ENCODE peak calls at places on chromosomes 3 and 15, in nine cellular contexts. M is uterus, B is cardiac muscle cell, Y is K562, H is MM.1S, A is right atrium auricular region, C is colonic mucosa, I is neural progenitor cell, J is Panc1. P is an unnamed sample.
A peak's percentile ranks its signal among the peaks of the same experiment; 100 is the strongest.

GRCh38 chr3:28972921-28973320 is 307.9 kb upstream of the RBMS3 start:
- DNase-seq in M (no peak), B (no peak), Y (no peak), H (no peak), A (no peak), C (no peak), I (no peak), J (no peak), P (no peak)

GRCh38 chr3:150545419-150546225 is 674 bp downstream of the SERP1 start:
- DNase-seq in M (no peak), B (peak; percentile 17), Y (peak; percentile 24), H (peak; percentile 45), A (peak; percentile 61), C (peak; percentile 56), I (peak; percentile 11), J (no peak), P (peak; percentile 43)

GRCh38 chr3:17162116-17162515 is 277.4 kb downstream of the PLCL2 start:
- DNase-seq in M (no peak), B (no peak), Y (no peak), H (no peak), A (no peak), C (no peak), I (no peak), J (no peak), P (no peak)

GRCh38 chr3:121724130-121724529 is 25.4 kb downstream of the GOLGB1 start:
- DNase-seq in M (no peak), B (no peak), Y (peak; percentile 4), H (peak; percentile 89), A (no peak), C (no peak), I (no peak), J (no peak), P (no peak)

GRCh38 chr15:89307046-89307587 is 27.5 kb downstream of the POLG start:
- DNase-seq in M (no peak), B (no peak), Y (no peak), H (no peak), A (no peak), C (no peak), I (no peak), J (no peak), P (no peak)

GRCh38 chr15:60840306-60840702 is 361.4 kb upstream of the ICE2 start:
- DNase-seq in M (no peak), B (no peak), Y (no peak), H (no peak), A (no peak), C (no peak), I (no peak), J (no peak), P (no peak)

GRCh38 chr15:89139613-89140499 is 51.6 kb downstream of the ABHD2 start:
- DNase-seq in M (no peak), B (peak; percentile 20), Y (no peak), H (no peak), A (no peak), C (no peak), I (peak; percentile 31), J (no peak), P (no peak)

GRCh38 chr3:34065901-34066300 is 267.5 kb downstream of the PDCD6IP start:
- DNase-seq in M (no peak), B (no peak), Y (no peak), H (no peak), A (no peak), C (no peak), I (no peak), J (no peak), P (no peak)

GRCh38 chr15:57503911-57504598 is 87.6 kb upstream of the MYZAP start:
- DNase-seq in M (no peak), B (peak; percentile 40), Y (no peak), H (no peak), A (no peak), C (no peak), I (no peak), J (no peak), P (no peak)
- H3K27ac ChIP-seq in M (no peak overlapping the region), B (peak overlapping the region; percentile 95), Y (no peak overlapping the region), H (no peak overlapping the region), A (peak overlapping the region; percentile 68), C (no peak overlapping the region), I (no peak overlapping the region), J (no peak overlapping the region), P (no peak overlapping the region)

DNA sequence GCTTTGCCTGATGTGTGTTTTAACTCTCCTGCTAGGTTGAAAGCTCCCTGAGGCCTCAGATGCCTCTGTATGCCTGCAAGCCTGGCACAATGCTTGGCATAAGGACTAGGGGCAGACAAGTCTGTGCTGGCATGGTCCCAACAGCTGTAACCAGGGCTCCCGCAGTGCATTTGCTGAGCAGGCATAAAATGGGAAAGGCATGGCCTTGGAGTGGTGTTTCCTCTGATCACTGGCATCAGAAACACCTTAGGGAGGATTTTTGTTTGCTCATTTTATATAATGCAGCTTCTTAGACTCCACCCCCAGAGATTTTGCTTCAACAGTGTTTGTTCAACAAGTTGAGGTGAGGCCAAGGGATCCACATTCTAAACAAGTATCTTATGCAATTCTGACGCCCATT is 43.2 kb downstream of the STARD5 start:
- DNase-seq in M (no peak), B (no peak), Y (no peak), H (no peak), A (no peak), C (no peak), I (no peak), J (no peak), P (no peak)
- H3K4me1 ChIP-seq in M (no peaks in the 10 kb centered on the region), B (no peaks in the 10 kb centered on the region), Y (no peaks in the 10 kb centered on the region), H (peaks cover 27% of the 10 kb centered on the region), A (no peaks in the 10 kb centered on the region), C (no peaks in the 10 kb centered on the region), I (no peaks in the 10 kb centered on the region), J (no peaks in the 10 kb centered on the region), P (no peaks in the 10 kb centered on the region)

DNA sequence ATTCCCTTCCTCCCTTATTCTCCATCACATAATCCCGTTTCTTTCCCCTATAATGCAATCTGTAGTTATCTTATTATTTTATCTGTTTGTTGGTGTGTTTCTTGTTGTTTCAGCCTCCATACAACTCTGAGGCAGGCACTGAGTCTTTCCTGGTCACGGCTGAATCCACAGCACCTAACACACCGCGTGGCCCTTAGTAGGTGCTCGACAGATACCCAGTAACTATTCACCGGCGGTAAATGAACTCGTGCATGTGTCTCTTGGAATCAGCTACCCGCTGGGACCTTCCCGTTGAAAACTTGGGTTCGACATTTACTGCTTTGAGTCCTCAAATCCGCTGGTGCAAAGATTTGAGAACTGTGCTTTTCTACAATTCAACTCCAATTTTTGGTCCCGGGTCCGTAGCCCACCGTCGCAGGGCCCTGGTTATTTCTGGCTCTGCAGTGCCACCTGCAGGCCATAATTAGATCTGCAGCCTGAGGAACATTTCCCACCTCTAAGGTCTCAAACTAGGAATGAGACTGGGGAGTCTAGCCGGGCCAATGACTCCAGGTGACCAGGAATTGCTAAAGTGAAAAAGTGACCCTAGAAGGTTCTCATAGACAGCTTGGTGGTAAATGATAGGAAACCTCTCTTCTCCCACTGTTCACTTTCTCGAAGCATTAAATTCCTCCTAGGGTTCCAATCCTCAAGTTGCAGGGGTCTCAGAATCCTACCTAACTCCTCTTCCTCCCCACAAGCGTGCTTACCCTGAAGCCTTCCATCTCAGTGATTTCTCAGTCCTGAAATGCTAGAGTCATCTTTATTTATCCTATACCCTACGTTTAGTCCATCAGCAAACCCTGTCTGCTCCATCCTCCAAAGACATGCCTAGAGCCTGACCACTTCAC is 40.0 kb upstream of the TRH start:
- DNase-seq in M (peak; percentile 37), B (peak; percentile 51), Y (peak; percentile 48), H (peak; percentile 8), A (no peak), C (peak; percentile 32), I (peak; percentile 65), J (peak; percentile 35), P (no peak)
- TF ChIP-seq CTCF in M (peak; percentile 87), B (peak; percentile 82), Y (peak; percentile 84), H (peak; percentile 92), A (peak; percentile 93), C (peak; percentile 80), I (peak; percentile 95), J (peak; percentile 97), P (peak; percentile 94)

GRCh38 chr3:69012836-69013255 is 638 bp downstream of the EOGT start:
- DNase-seq in M (peak; percentile 60), B (peak; percentile 72), Y (peak; percentile 47), H (peak; percentile 41), A (no peak), C (peak; percentile 48), I (peak; percentile 52), J (no peak), P (peak; percentile 63)
- H3K27ac ChIP-seq in M (peak overlapping the region; percentile 99), B (peak overlapping the region; percentile 88), Y (peak overlapping the region; percentile 84), H (no peak overlapping the region), A (peak overlapping the region; percentile 97), C (peak overlapping the region; percentile 93), I (no peak overlapping the region), J (peak overlapping the region; percentile 86), P (peak overlapping the region; percentile 97)

GRCh38 chr3:86954751-86955150 is 36.2 kb downstream of the VGLL3 start:
- DNase-seq in M (no peak), B (no peak), Y (no peak), H (no peak), A (no peak), C (no peak), I (no peak), J (no peak), P (no peak)
- H3K4me1 ChIP-seq in M (no peaks in the 10 kb centered on the region), B (no peaks in the 10 kb centered on the region), Y (no peaks in the 10 kb centered on the region), H (peaks cover 18% of the 10 kb centered on the region), A (no peaks in the 10 kb centered on the region), C (no peaks in the 10 kb centered on the region), I (no peaks in the 10 kb centered on the region), J (no peaks in the 10 kb centered on the region), P (no peaks in the 10 kb centered on the region)

DNA sequence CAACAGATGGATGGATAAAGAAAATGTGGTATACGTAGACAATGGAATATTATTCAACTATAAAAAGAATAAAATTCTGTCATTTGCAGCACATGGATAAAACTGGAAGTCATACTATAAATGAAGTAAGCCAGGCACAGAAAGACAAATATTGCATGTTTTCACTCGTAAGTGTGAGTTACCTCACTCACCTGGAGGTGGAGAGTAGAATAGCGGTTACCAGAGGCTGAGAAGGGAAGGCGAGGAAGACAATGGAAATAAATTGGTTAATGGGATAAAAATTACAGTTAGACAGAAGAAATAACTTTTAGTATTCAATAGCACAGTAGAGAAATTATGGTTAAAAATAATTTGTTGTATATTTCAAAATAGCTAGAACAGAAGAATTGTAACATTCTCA is 141.6 kb downstream of the EFHB start:
- DNase-seq in M (no peak), B (no peak), Y (no peak), H (no peak), A (no peak), C (no peak), I (no peak), J (no peak), P (no peak)
- TF ChIP-seq CTCF in M (no peak), B (no peak), Y (no peak), H (no peak), A (no peak), C (no peak), I (peak; percentile 21), J (no peak), P (no peak)

DNA sequence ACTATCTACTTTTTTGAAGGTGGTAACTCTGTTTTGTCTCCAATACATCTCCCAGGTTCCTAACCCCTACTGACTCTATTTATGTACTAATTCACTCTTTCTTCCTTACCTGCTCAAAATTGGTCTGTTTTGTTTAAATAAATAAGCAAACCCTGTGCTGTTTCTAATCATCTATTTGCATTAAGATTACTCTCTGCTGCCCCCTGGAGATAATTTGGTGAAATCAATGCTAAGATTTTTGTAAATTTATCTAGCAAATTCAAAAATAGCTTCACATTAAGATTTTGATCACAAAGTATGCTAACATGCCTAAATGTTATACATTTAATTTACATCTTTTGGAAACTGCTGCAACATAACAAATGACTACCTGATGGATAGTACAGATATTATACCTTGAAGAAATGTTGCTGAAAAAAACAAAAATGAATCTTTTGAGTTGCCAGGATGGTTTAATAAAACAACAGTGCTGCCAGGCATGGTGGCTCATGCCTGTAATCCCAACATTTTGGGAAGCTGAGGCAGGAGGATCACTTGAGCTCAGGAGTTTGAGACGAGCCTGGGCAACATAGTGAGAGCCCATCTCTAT is 4.4 kb upstream of the CD200R1 start:
- DNase-seq in M (no peak), B (peak; percentile 62), Y (peak; percentile 31), H (peak; percentile 42), A (no peak), C (no peak), I (peak; percentile 51), J (no peak), P (no peak)
- H3K27ac ChIP-seq in M (no peak overlapping the region), B (no peak overlapping the region), Y (no peak overlapping the region), H (no peak overlapping the region), A (no peak overlapping the region), C (no peak overlapping the region), I (no peak overlapping the region), J (no peak overlapping the region), P (no peak overlapping the region)